ENCODE peak calls at places on chromosomes 3 and 15, in four cellular contexts. M is A549, W is IMR-90, X is GM12878. L is an unnamed sample.

GRCh38 chr3:9903904-9904303 is 1.3 kb downstream of the IL17RE start:
- DNase-seq in W (no peak), M (no peak), X (no peak), L (no peak)

GRCh38 chr15:77160562-77161481 is 89.9 kb upstream of the TSPAN3 start:
- DNase-seq in X (no peak), W (no peak), M (no peak), L (no peak)

GRCh38 chr3:39474126-39474515 is 6.6 kb downstream of the MOBP start:
- DNase-seq in W (no peak), X (no peak), M (no peak), L (no peak)

GRCh38 chr3:40128169-40128568 is 181.3 kb upstream of the EIF1B start:
- DNase-seq in W (no peak), X (no peak), M (no peak), L (no peak)

GRCh38 chr15:67826717-67827560 is 1.6 kb downstream of the SKOR1 start:
- DNase-seq in M (no peak), W (no peak), X (no peak), L (no peak)

GRCh38 chr15:40097968-40098476 is 10.7 kb downstream of the BMF start:
- DNase-seq in X (no peak), M (no peak), W (no peak), L (peak)

GRCh38 chr3:140013220-140013619 is 78.2 kb downstream of the CLSTN2 start:
- DNase-seq in W (no peak), X (no peak), M (no peak), L (no peak)

GRCh38 chr3:17707813-17708543 is 34.5 kb downstream of the TBC1D5 start:
- DNase-seq in X (no peak), W (peak), M (no peak), L (no peak)

GRCh38 chr3:13379191-13379830 is 40.8 kb downstream of the NUP210 start:
- DNase-seq in W (peak), M (no peak), X (no peak), L (no peak)

GRCh38 chr15:98241032-98241554 is 280.6 kb downstream of the ARRDC4 start:
- DNase-seq in X (no peak), W (no peak), M (no peak), L (no peak)

DNA sequence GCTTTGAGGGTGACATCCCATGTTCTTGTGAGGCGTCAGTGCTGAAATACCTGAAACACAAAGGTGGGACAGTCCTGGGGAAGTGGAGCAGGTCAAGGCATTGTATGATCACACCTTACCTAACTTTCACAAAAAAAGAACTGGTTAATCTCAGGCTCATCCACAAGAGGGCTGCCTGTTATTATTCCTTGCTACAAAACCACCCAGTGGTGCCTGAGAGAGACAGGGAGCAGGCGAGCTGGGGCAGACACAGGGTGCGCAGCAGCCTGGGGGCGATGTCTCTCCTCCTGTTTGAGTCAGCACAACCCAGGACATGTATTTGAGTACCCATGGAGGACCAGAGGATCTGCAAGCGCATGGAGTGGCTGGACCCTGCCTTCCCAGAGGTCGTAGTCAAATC is 316.8 kb upstream of the ATP10A start:
- DNase-seq in W (no peak), M (peak), X (no peak), L (no peak)
- TF ChIP-seq ELK1 in W (no peak), M (no peak), X (no peak), L (no peak)

GRCh38 chr15:62647195-62647865 is 395.2 kb upstream of the TPM1 start:
- DNase-seq in X (no peak), W (peak), M (peak), L (peak)

GRCh38 chr15:62641782-62642181 is 400.8 kb upstream of the TPM1 start:
- DNase-seq in M (no peak), W (no peak), X (no peak), L (no peak)

GRCh38 chr15:62644216-62644873 is 398.2 kb upstream of the TPM1 start:
- DNase-seq in M (no peak), X (no peak), W (no peak), L (no peak)

GRCh38 chr15:62643571-62643970 is 399.0 kb upstream of the TPM1 start:
- DNase-seq in W (no peak), X (no peak), M (no peak), L (no peak)

DNA sequence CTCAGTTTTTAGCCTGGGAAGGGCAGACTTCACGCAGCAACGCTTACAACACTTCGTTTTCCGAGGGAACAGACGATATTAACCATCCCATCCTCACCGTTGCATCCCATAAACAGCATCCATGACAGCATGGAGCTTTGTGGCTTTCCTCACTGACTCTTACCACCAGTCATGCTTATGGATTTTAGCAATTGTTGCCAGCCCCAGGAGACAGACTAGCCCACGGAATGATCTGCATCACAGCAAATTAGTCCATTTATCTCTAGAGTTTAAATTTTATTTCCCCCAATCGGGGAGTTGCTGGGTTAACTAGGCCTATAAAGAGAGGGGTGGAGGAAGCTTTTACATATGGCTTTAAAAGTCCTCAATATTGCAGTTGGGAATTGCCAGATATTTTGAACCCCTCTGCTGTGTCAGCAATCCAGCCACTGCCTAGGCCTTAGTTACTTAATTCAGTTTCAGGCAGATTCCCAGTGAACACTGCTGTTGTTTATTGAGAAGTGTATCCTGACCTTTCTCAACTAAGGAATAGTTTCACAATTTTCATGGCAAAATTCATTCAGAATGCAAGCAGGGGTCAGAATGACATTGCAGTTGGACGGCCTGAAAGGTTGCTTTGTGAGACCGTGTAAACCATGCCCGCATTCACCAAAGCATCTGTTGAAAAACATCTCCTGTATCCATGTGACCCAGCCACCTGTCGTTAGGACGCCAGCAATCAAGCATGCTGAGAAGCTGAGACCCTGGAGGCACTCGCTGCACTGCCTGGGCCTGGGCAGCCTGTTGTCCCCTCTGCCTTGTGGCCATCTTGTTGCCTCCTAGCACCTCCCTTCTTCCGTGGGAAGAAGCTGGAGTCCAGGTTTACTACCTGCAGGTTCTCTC is 397.4 kb upstream of the TPM1 start:
- DNase-seq in W (peak), X (no peak), M (no peak), L (no peak)
- TF ChIP-seq ELK1 in W (no peak), X (no peak), M (no peak), L (no peak)

GRCh38 chr3:127035672-127036071 is 52.8 kb downstream of the PLXNA1 start:
- DNase-seq in M (peak), X (no peak), W (peak), L (no peak)

GRCh38 chr3:127034990-127035652 is 52.2 kb downstream of the PLXNA1 start:
- DNase-seq in W (no peak), X (no peak), M (no peak), L (no peak)

GRCh38 chr3:127037021-127037400 is 54.1 kb downstream of the PLXNA1 start:
- DNase-seq in X (no peak), M (no peak), W (no peak), L (no peak)

GRCh38 chr3:127037423-127037841 is 54.5 kb downstream of the PLXNA1 start:
- DNase-seq in M (no peak), W (no peak), X (no peak), L (no peak)

GRCh38 chr3:127036209-127037020 is 53.5 kb downstream of the PLXNA1 start:
- DNase-seq in W (no peak), M (no peak), X (no peak), L (peak)
- TF ChIP-seq ELK1 in W (no peak), M (no peak), X (no peak), L (no peak)

GRCh38 chr15:82697735-82698407 is 11.8 kb downstream of the AP3B2 start:
- DNase-seq in X (no peak), W (no peak), M (no peak), L (no peak)
- TF ChIP-seq ELK1 in X (no peak), W (no peak), M (no peak), L (no peak)

DNA sequence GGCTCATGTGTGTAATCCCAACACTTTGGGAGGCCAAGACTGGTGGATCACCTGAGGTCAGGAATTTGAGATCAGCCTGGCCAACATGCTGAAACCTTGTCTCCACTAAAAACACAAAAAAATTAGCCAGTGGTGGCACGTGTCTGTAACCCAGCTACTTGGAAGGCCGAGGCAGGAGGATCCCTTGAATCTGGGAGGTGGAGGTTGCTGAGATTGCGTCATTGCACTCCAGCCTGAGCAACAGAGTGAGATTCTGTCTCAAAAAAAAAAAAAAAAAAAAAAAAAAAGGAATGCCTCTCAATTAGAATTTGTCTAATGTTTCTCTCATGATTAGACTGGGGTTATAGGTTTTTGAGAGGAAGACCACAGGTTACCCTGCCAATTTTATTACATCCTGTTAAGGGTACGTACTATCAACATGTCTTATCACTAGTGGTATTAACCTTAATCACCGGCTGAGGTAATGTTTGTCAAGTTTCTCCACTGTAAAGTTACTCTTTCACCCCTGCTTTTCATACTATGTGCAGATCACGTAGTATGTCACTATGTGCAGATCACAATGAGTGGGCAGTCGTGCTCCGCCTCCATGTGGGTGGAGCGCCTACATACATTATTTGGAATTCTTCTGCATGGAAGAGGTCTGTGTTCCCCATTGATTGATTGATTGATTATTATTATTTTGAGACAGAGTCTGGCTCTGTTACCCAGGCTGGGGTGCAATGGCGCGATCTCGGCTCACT is 6.2 kb upstream of the RPAP1 start:
- DNase-seq in M (no peak), W (no peak), X (no peak), L (no peak)
- TF ChIP-seq ELK1 in M (no peak), W (no peak), X (no peak), L (no peak)

GRCh38 chr3:48215466-48215865 is 7.8 kb upstream of the CAMP start:
- DNase-seq in W (peak), M (no peak), X (no peak), L (no peak)
- TF ChIP-seq ELK1 in W (no peak), M (no peak), X (no peak), L (no peak)

DNA sequence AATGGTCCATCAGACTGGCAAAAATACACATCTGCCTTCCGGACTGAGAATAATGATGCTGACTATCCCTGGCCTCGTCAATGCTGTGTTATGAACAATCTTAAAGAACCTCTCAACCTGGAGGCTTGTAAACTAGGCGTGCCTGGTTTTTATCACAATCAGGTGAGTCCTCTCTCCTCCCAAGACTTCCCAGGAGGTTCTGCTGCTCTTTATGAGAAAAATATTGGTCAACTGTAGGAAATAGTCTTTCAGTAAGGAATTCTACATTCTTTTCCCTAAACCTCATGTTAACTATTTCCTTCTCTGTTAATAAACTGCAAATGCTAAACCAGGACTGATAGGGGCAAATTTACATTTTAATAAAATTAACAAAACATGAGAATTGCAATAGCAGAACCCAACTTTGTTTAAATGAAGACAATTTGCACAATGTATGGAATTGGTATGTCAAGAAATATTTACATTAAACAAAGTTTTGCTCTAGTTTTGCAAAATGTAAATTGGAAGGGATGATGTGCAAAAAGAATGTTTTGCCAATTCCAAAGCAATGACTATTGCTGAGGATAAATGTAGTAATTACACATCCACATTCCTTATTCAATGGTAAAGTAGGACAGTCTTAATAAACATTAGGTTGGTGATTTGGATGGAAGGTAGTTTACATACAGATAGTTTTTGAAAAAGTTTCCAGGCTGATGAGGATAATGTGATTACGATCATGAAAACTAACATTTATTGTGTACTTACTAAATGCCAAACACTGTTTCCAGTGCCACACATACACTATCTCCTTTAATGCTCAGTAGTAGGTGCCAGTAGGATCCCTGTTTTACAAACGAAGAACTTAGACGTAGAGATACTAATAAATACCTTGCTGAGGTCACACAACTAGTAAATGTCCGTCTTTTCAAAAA is 21.1 kb downstream of the UPK1B start:
- DNase-seq in M (no peak), W (peak), X (no peak), L (no peak)
- TF ChIP-seq ELK1 in M (no peak), W (no peak), X (no peak), L (no peak)

GRCh38 chr15:41885841-41886240 is 8.0 kb downstream of the SPTBN5 start:
- DNase-seq in W (no peak), X (no peak), M (no peak), L (no peak)
- TF ChIP-seq ELK1 in W (no peak), X (no peak), M (no peak), L (no peak)

GRCh38 chr15:61974759-61975158 is 85.5 kb downstream of the VPS13C start:
- DNase-seq in X (no peak), W (peak), M (no peak), L (no peak)
- TF ChIP-seq ELK1 in X (no peak), W (no peak), M (no peak), L (no peak)

L was measured in K562.